ENCODE peak calls at places on chromosome 3, in four cellular contexts. One of them, this sample, is unnamed.
A peak's percentile ranks its signal among the peaks of the same experiment; 100 is the strongest.

GRCh38 chr3:52092891-52093290 is 36.5 kb upstream of the DUSP7 start:
- DNase-seq in HepG2: no peak
- DNase-seq in GM12878: no peak
- DNase-seq in K562: no peak
- DNase-seq in this sample: no peak

GRCh38 chr3:47407896-47408838 is 27.3 kb downstream of the PTPN23 start:
- DNase-seq in HepG2: no peak
- DNase-seq in GM12878: no peak
- DNase-seq in K562: no peak
- DNase-seq in this sample: no peak

GRCh38 chr3:120854908-120855526 is 53.0 kb upstream of the STXBP5L start:
- DNase-seq in HepG2: no peak
- DNase-seq in GM12878: no peak
- DNase-seq in K562: no peak
- DNase-seq in this sample: no peak

GRCh38 chr3:40237892-40238571 is 71.5 kb upstream of the EIF1B start:
- DNase-seq in HepG2: no peak
- DNase-seq in GM12878: no peak
- DNase-seq in K562: no peak
- DNase-seq in this sample: peak; percentile 42

GRCh38 chr3:64067510-64068346 is 44.4 kb upstream of the PSMD6 start:
- DNase-seq in HepG2: no peak
- DNase-seq in GM12878: no peak
- DNase-seq in K562: no peak
- DNase-seq in this sample: no peak

GRCh38 chr3:157442729-157443128 is 6.1 kb downstream of the PTX3 start:
- DNase-seq in HepG2: no peak
- DNase-seq in GM12878: no peak
- DNase-seq in K562: no peak
- DNase-seq in this sample: no peak

GRCh38 chr3:118938183-118938961 is 96.3 kb downstream of the IGSF11 start:
- DNase-seq in HepG2: no peak
- DNase-seq in GM12878: no peak
- DNase-seq in K562: no peak
- DNase-seq in this sample: no peak

GRCh38 chr3:37661615-37662306 is 199.9 kb upstream of the CTDSPL start:
- DNase-seq in HepG2: no peak
- DNase-seq in GM12878: no peak
- DNase-seq in K562: no peak
- DNase-seq in this sample: no peak

GRCh38 chr3:9914559-9915251 is 2.2 kb upstream of the IL17RC start:
- DNase-seq in HepG2: peak; percentile 44
- DNase-seq in GM12878: no peak
- DNase-seq in K562: no peak
- DNase-seq in this sample: no peak

GRCh38 chr3:111333642-111334041 is 208.4 kb upstream of the CD96 start:
- DNase-seq in HepG2: no peak
- DNase-seq in GM12878: no peak
- DNase-seq in K562: no peak
- DNase-seq in this sample: no peak

GRCh38 chr3:44893097-44893496 is 18.7 kb downstream of the TGM4 start:
- DNase-seq in HepG2: no peak
- DNase-seq in GM12878: no peak
- DNase-seq in K562: no peak
- DNase-seq in this sample: no peak

GRCh38 chr3:56812749-56813655 is 11.3 kb upstream of the ARHGEF3 start:
- DNase-seq in HepG2: no peak
- DNase-seq in GM12878: no peak
- DNase-seq in K562: no peak
- DNase-seq in this sample: no peak

GRCh38 chr3:160370987-160371857 is 27.8 kb downstream of the IFT80 start:
- DNase-seq in HepG2: no peak
- DNase-seq in GM12878: no peak
- DNase-seq in K562: no peak
- DNase-seq in this sample: no peak

GRCh38 chr3:51619983-51620382 is 51.1 kb upstream of the TEX264 start:
- DNase-seq in HepG2: no peak
- DNase-seq in GM12878: no peak
- DNase-seq in K562: no peak
- DNase-seq in this sample: no peak

GRCh38 chr3:45929042-45929679 is 14.1 kb upstream of the CXCR6 start:
- DNase-seq in HepG2: peak; percentile 12
- DNase-seq in GM12878: no peak
- DNase-seq in K562: peak; percentile 81
- DNase-seq in this sample: peak; percentile 56

GRCh38 chr3:156409694-156410093 is 145.2 kb downstream of the SSR3 start:
- DNase-seq in HepG2: no peak
- DNase-seq in GM12878: no peak
- DNase-seq in K562: no peak
- DNase-seq in this sample: no peak

GRCh38 chr3:10366681-10367101 is 45.8 kb upstream of the SEC13 start:
- DNase-seq in HepG2: no peak
- DNase-seq in GM12878: no peak
- DNase-seq in K562: no peak
- DNase-seq in this sample: no peak

GRCh38 chr3:65600888-65601287 is 437.8 kb downstream of the MAGI1 start:
- DNase-seq in HepG2: no peak
- DNase-seq in GM12878: no peak
- DNase-seq in K562: no peak
- DNase-seq in this sample: no peak

GRCh38 chr3:155766206-155766605 is 21.3 kb upstream of the PLCH1 start:
- DNase-seq in HepG2: no peak
- DNase-seq in GM12878: no peak
- DNase-seq in K562: no peak
- DNase-seq in this sample: no peak

GRCh38 chr3:4828279-4829030 is 150.8 kb upstream of the BHLHE40 start:
- DNase-seq in HepG2: no peak
- DNase-seq in GM12878: no peak
- DNase-seq in K562: peak; percentile 53
- DNase-seq in this sample: no peak

GRCh38 chr3:22887664-22888291 is 315.3 kb upstream of the UBE2E2 start:
- DNase-seq in HepG2: no peak
- DNase-seq in GM12878: no peak
- DNase-seq in K562: no peak
- DNase-seq in this sample: peak; percentile 35

GRCh38 chr3:114571363-114571762 is 277.5 kb downstream of the TIGIT start:
- DNase-seq in HepG2: no peak
- DNase-seq in GM12878: no peak
- DNase-seq in K562: no peak
- DNase-seq in this sample: no peak

GRCh38 chr3:152307829-152308474 is 39.2 kb downstream of the MBNL1 start:
- DNase-seq in HepG2: peak; percentile 58
- DNase-seq in GM12878: no peak
- DNase-seq in K562: no peak
- DNase-seq in this sample: no peak

GRCh38 chr3:60588806-60589205 is 662.4 kb downstream of the FHIT start:
- DNase-seq in HepG2: no peak
- DNase-seq in GM12878: no peak
- DNase-seq in K562: no peak
- DNase-seq in this sample: no peak

GRCh38 chr3:16354291-16354690 is 89.3 kb downstream of the OXNAD1 start:
- DNase-seq in HepG2: no peak
- DNase-seq in GM12878: no peak
- DNase-seq in K562: no peak
- DNase-seq in this sample: no peak

GRCh38 chr3:183815565-183815943 is 9.8 kb downstream of the MAP6D1 start:
- DNase-seq in HepG2: no peak
- DNase-seq in GM12878: no peak
- DNase-seq in K562: no peak
- DNase-seq in this sample: no peak

GRCh38 chr3:105938826-105939225 is 70.0 kb upstream of the CBLB start:
- DNase-seq in HepG2: no peak
- DNase-seq in GM12878: no peak
- DNase-seq in K562: no peak
- DNase-seq in this sample: no peak

GRCh38 chr3:90031121-90031520 is 923.7 kb downstream of the EPHA3 start:
- DNase-seq in HepG2: no peak
- DNase-seq in GM12878: no peak
- DNase-seq in K562: no peak
- DNase-seq in this sample: no peak

GRCh38 chr3:157493627-157494550 is 9.3 kb downstream of the VEPH1 start:
- DNase-seq in HepG2: peak; percentile 28
- DNase-seq in GM12878: no peak
- DNase-seq in K562: peak; percentile 15
- DNase-seq in this sample: peak; percentile 17

GRCh38 chr3:130345487-130346079 is at the start of gene COL6A5:
- DNase-seq in HepG2: no peak
- DNase-seq in GM12878: no peak
- DNase-seq in K562: peak; percentile 10
- DNase-seq in this sample: peak; percentile 32

GRCh38 chr3:135759651-135760050 is 205.9 kb upstream of the PPP2R3A start:
- DNase-seq in HepG2: no peak
- DNase-seq in GM12878: no peak
- DNase-seq in K562: no peak
- DNase-seq in this sample: no peak

GRCh38 chr3:124928333-124929202 is 6.0 kb downstream of the MUC13 start:
- DNase-seq in HepG2: peak; percentile 57
- DNase-seq in GM12878: no peak
- DNase-seq in K562: peak; percentile 17
- DNase-seq in this sample: peak; percentile 50

GRCh38 chr3:188673509-188674239 is 498.1 kb upstream of the TPRG1 start:
- DNase-seq in HepG2: no peak
- DNase-seq in GM12878: no peak
- DNase-seq in K562: no peak
- DNase-seq in this sample: no peak

GRCh38 chr3:42803800-42804112 is 534 bp downstream of the HIGD1A start:
- DNase-seq in HepG2: peak; percentile 31
- DNase-seq in GM12878: no peak
- DNase-seq in K562: no peak
- DNase-seq in this sample: peak; percentile 35

GRCh38 chr3:63333815-63334214 is 55.7 kb downstream of the SYNPR start:
- DNase-seq in HepG2: no peak
- DNase-seq in GM12878: no peak
- DNase-seq in K562: no peak
- DNase-seq in this sample: no peak

DNA sequence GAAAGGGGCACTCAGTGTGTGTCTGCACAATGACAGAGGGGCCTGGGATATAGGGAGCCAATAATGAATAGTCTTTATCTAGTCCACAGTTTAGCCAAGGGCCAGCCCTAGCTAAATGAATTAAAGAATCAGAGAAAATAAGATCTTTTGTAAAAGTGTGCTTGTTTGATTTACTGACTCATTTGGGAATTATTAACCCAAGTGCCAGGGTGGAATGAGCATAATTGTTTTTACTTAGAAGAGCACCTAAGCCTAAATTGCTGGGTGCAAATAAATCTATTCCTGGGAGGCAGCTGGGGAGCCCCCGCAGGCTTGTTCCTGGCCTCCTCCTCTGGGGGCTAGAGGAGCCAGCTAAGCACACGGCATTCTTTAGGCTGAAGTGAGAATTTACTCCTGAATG is 405.2 kb upstream of the SUCLG2 start:
- DNase-seq in HepG2: no peak
- DNase-seq in GM12878: no peak
- DNase-seq in K562: no peak
- DNase-seq in this sample: no peak
- TF ChIP-seq BHLHE40 in HepG2: no peak
- TF ChIP-seq BHLHE40 in GM12878: no peak
- TF ChIP-seq BHLHE40 in K562: no peak
- TF ChIP-seq BHLHE40 in this sample: no peak

GRCh38 chr3:126847061-126847460 is 135.9 kb upstream of the PLXNA1 start:
- DNase-seq in HepG2: no peak
- DNase-seq in GM12878: no peak
- DNase-seq in K562: no peak
- DNase-seq in this sample: no peak

GRCh38 chr3:126849768-126850167 is 133.1 kb upstream of the PLXNA1 start:
- DNase-seq in HepG2: no peak
- DNase-seq in GM12878: no peak
- DNase-seq in K562: no peak
- DNase-seq in this sample: no peak

GRCh38 chr3:126845910-126846309 is 137.0 kb upstream of the PLXNA1 start:
- DNase-seq in HepG2: no peak
- DNase-seq in GM12878: no peak
- DNase-seq in K562: no peak
- DNase-seq in this sample: no peak

GRCh38 chr3:126848991-126849390 is 133.9 kb upstream of the PLXNA1 start:
- DNase-seq in HepG2: no peak
- DNase-seq in GM12878: no peak
- DNase-seq in K562: no peak
- DNase-seq in this sample: no peak

DNA sequence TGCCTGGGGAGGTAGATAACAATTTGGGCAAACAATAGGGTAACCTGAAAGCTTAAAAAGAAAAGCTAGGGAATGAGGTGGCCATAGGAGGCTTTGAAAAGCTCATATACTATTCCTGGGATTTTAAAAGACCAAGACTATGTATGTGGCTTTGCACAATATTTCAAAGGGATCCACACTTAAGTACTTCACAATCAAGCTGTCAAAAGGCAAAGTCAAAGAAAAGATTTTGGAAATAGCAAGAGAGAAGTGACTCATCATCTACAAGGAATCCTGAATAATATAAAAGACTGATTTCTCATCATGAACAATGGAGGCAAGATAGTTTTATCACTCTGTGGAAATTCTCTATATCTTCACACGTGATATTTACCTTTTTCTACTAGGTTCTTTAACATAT is 136.6 kb upstream of the PLXNA1 start:
- DNase-seq in HepG2: no peak
- DNase-seq in GM12878: no peak
- DNase-seq in K562: no peak
- DNase-seq in this sample: no peak
- TF ChIP-seq TARDBP in HepG2: no peak
- TF ChIP-seq TARDBP in GM12878: no peak
- TF ChIP-seq TARDBP in K562: no peak
- TF ChIP-seq TARDBP in this sample: no peak

DNA sequence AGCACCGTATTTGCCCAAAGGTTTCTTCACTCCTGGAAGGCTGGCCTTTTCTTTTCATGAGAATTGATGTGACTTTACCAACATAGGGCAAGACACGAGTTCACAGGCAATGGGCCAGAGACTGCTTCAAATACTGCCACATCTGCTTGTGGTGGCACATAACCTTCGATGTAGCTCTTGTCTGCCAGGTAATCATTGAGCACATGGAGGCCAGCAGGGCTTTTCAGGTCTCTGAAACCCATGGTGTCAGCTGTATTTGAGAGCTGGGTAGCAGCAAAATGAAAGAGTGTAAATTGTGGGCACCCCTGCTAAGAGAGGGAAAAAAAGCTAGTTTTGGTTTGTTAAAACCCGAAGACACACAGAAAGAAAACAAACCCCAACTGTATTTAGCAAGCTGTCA is 200.7 kb downstream of the NAALADL2 start:
- DNase-seq in HepG2: no peak
- DNase-seq in GM12878: no peak
- DNase-seq in K562: no peak
- DNase-seq in this sample: no peak
- TF ChIP-seq BHLHE40 in HepG2: no peak
- TF ChIP-seq BHLHE40 in GM12878: no peak
- TF ChIP-seq BHLHE40 in K562: no peak
- TF ChIP-seq BHLHE40 in this sample: no peak

GRCh38 chr3:73363093-73363492 is 261.6 kb downstream of the PDZRN3 start:
- DNase-seq in HepG2: no peak
- DNase-seq in GM12878: no peak
- DNase-seq in K562: no peak
- DNase-seq in this sample: no peak

GRCh38 chr3:73361591-73361990 is 263.1 kb downstream of the PDZRN3 start:
- DNase-seq in HepG2: no peak
- DNase-seq in GM12878: no peak
- DNase-seq in K562: no peak
- DNase-seq in this sample: no peak

GRCh38 chr3:73364517-73364916 is 260.2 kb downstream of the PDZRN3 start:
- DNase-seq in HepG2: no peak
- DNase-seq in GM12878: no peak
- DNase-seq in K562: no peak
- DNase-seq in this sample: no peak

GRCh38 chr3:73365756-73366397 is 258.9 kb downstream of the PDZRN3 start:
- DNase-seq in HepG2: no peak
- DNase-seq in GM12878: no peak
- DNase-seq in K562: no peak
- DNase-seq in this sample: no peak
- TF ChIP-seq TARDBP in HepG2: no peak
- TF ChIP-seq TARDBP in GM12878: no peak
- TF ChIP-seq TARDBP in K562: no peak
- TF ChIP-seq TARDBP in this sample: no peak

This sample was measured in HEK293T.